ENCODE peak calls at places on chromosomes 6 and 20, in nine cellular contexts. S is left ventricle myocardium inferior, Q is pancreas, Y is GM20000, Z is AG04450, P is H9, E is stomach, X is neural progenitor cell, K is GM13976. F is an unnamed sample.

GRCh38 chr6:85432554-85432953 is 17.3 kb upstream of the NT5E start:
- DNase-seq in Q (no peak), K (no peak), Y (no peak), Z (no peak), S (no peak), P (no peak), X (no peak), E (no peak), F (no peak)

GRCh38 chr6:119446623-119447008 is 97.1 kb upstream of the MAN1A1 start:
- DNase-seq in Q (no peak), S (no peak), Z (peak), P (no peak), Y (no peak), E (peak), X (no peak), K (no peak), F (peak)

GRCh38 chr6:118784641-118785164 is 109.2 kb upstream of the ASF1A start:
- DNase-seq in K (no peak), E (no peak), Y (no peak), Z (no peak), Q (no peak), P (no peak), X (peak), S (peak), F (no peak)

GRCh38 chr6:127302728-127303675 is 36.3 kb downstream of the RNF146 start:
- DNase-seq in Z (no peak), X (peak), K (peak), Q (no peak), E (peak), S (no peak), P (no peak), Y (peak), F (peak)

GRCh38 chr6:105492706-105493673 is 90.1 kb upstream of the PREP start:
- DNase-seq in Z (no peak), P (no peak), X (no peak), Y (peak), S (no peak), Q (no peak), E (no peak), K (peak), F (no peak)

GRCh38 chr20:51460569-51461265 is 81.8 kb downstream of the NFATC2 start:
- DNase-seq in E (no peak), Z (no peak), K (peak), Y (peak), S (no peak), X (no peak), P (no peak), Q (no peak), F (no peak)

GRCh38 chr6:49790340-49790739 is 3.3 kb upstream of the PGK2 start:
- DNase-seq in S (no peak), Q (no peak), P (no peak), Y (no peak), X (no peak), E (no peak), K (no peak), Z (no peak), F (no peak)

GRCh38 chr20:47489448-47489872 is 12.2 kb upstream of the NCOA3 start:
- DNase-seq in S (no peak), Y (no peak), E (no peak), P (no peak), K (no peak), Z (no peak), X (no peak), Q (no peak), F (peak)

GRCh38 chr6:82385961-82386360 is 22.3 kb downstream of the TPBG start:
- DNase-seq in Z (no peak), Y (no peak), X (no peak), Q (no peak), K (no peak), S (no peak), E (no peak), P (no peak), F (no peak)

GRCh38 chr6:40349566-40350192 is 237.5 kb downstream of the LRFN2 start:
- DNase-seq in Q (no peak), Y (no peak), Z (no peak), P (peak), K (no peak), X (no peak), E (no peak), S (no peak), F (no peak)

GRCh38 chr6:125207956-125208355 is 54.4 kb downstream of the TPD52L1 start:
- DNase-seq in S (no peak), Y (no peak), Z (no peak), Q (no peak), K (no peak), P (no peak), X (no peak), E (no peak), F (no peak)

GRCh38 chr20:513429-513828 is 30.2 kb downstream of the CSNK2A1 start:
- DNase-seq in S (no peak), Q (no peak), Y (no peak), X (no peak), E (no peak), K (no peak), Z (no peak), P (no peak), F (no peak)

GRCh38 chr6:156698239-156699016 is 78.8 kb upstream of the ARID1B start:
- DNase-seq in X (peak), S (no peak), P (no peak), E (no peak), Q (no peak), K (peak), Z (no peak), Y (peak), F (peak)

GRCh38 chr6:126767741-126768140 is 350.7 kb upstream of the RSPO3 start:
- DNase-seq in K (no peak), Z (no peak), E (no peak), Q (no peak), X (no peak), Y (no peak), S (no peak), P (no peak), F (no peak)

GRCh38 chr6:105207524-105208269 is 27.9 kb upstream of the POPDC3 start:
- DNase-seq in X (no peak), S (no peak), Y (no peak), K (no peak), Z (no peak), P (no peak), Q (no peak), E (no peak), F (no peak)

GRCh38 chr6:44666324-44666723 is 278.8 kb downstream of the CDC5L start:
- DNase-seq in K (no peak), P (peak), E (no peak), X (no peak), Z (no peak), S (no peak), Q (no peak), Y (no peak), F (no peak)

GRCh38 chr6:107957165-107957908 is 671 bp downstream of the SEC63 start:
- DNase-seq in Z (peak), K (peak), X (peak), P (peak), Y (peak), E (peak), Q (peak), S (peak), F (peak)

GRCh38 chr6:63249875-63250482 is 38.7 kb downstream of the FKBP1C start:
- DNase-seq in K (no peak), E (no peak), P (no peak), X (no peak), Y (no peak), S (no peak), Q (no peak), Z (no peak), F (no peak)

GRCh38 chr6:63245420-63245819 is 34.2 kb downstream of the FKBP1C start:
- DNase-seq in E (no peak), S (no peak), Q (no peak), K (no peak), P (no peak), Y (no peak), Z (no peak), X (no peak), F (no peak)

GRCh38 chr6:63245908-63246307 is 34.6 kb downstream of the FKBP1C start:
- DNase-seq in K (no peak), P (peak), X (peak), E (no peak), S (no peak), Q (no peak), Z (no peak), Y (no peak), F (no peak)
- TF ChIP-seq CTCF in K (no peak), P (peak), X (peak), E (no peak), S (no peak), Q (no peak), Z (no peak), Y (no peak), F (no peak)

DNA sequence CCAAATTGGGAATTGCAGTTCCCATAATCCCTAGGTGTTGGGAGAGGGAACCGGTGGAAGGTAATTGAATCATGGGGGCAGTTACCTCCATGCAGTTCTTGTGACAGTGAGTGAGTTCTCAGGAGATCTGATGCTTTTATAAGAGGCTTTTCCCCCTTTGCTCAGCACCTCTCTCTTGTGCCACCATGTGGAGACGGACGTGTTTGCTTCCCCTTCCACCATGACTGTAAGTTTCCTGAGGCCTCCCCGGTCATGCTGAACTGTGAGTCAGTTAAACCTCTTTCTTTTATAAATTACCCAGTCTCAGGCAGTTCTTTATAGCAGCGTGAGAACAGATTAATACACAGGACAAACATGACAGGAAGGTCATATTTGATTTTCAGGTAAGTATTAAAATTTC is 25.3 kb upstream of the HECA start:
- DNase-seq in P (peak), Z (no peak), K (no peak), S (no peak), E (no peak), Q (no peak), Y (no peak), X (peak), F (no peak)
- TF ChIP-seq CTCF in P (peak), Z (peak), K (peak), S (peak), E (no peak), Q (no peak), Y (peak), X (peak), F (no peak)

GRCh38 chr6:142045380-142046270 is 87.1 kb upstream of the GJE1 start:
- DNase-seq in E (no peak), Q (no peak), X (no peak), P (no peak), S (no peak), K (no peak), Y (no peak), Z (no peak), F (no peak)
- TF ChIP-seq CTCF in E (no peak), Q (no peak), X (peak), P (no peak), S (no peak), K (no peak), Y (no peak), Z (peak), F (no peak)

DNA sequence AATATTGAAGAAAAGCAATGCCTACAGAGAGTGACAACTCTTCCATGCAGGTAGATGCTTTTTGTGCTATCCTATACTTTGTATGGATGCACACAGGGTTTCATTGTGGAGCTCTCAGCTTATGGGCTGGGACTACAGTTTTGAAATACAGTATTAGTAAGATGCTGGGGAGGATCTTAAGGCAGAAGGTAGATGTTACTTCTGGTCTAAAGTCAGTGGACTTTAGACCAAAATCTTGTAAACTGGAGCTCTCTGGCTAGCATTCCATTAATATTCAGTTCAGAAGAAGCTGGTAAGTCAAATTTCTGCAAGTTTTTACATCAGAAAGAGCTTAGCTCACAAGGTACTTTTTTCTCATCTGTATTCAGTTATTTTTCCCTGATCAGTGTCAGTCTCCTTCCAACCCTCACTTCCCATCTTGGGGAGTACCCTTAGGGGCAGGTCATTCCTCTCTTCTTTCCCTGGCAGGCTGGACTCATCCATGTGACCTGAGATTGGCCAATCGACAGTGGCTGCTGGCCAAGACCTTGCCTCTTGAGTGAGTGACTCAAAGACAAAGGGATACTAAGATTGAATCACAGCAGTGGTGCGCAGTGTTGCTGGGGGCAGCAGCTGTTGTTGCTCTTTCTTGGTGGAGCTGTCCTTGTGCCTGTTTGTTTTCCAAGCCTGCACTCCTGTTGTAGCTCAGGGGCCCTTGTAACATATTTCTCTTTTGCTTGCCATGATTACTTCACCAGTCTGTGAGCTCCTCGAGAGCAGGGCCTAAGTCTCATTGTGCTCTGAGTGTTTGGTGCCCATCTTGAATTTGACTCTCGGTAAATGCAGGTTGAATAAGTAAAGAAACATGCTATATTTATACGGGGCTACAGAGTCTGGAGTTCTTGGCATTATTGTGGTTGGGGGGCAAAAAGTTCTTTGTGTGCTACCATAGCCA is 2.8 kb upstream of the PHF20 start:
- DNase-seq in Z (peak), E (peak), Y (peak), K (peak), P (peak), X (peak), Q (peak), S (peak), F (peak)
- TF ChIP-seq CTCF in Z (no peak), E (no peak), Y (no peak), K (no peak), P (no peak), X (no peak), Q (no peak), S (no peak), F (no peak)

DNA sequence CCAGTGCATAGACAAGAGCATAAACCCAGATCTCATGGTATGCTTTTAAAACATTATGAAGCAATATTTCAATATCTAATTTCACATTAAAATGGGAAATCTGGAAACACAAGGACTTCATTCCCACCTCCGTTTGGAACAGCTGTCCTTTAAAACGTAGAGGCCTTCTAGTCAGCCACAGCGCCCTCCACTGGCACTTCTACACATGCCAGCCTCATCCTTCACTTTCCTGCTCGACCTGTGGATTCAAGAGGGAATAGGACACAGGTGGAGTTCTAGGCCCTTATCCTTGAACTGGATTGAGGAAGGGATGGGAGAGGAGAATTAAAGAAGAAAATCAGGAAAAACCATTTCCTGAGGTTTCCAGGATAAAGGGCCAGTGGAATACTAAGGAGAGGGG is 85.6 kb downstream of the LYRM4 start:
- DNase-seq in Q (no peak), P (peak), K (no peak), X (peak), Z (no peak), Y (peak), S (no peak), E (no peak), F (no peak)
- TF ChIP-seq CTCF in Q (no peak), P (peak), K (peak), X (peak), Z (peak), Y (peak), S (peak), E (no peak), F (no peak)

GRCh38 chr20:20567712-20568111 is 144.7 kb downstream of the RALGAPA2 start:
- DNase-seq in S (no peak), E (no peak), P (no peak), X (no peak), Q (no peak), K (no peak), Z (no peak), Y (no peak), F (no peak)

GRCh38 chr20:20573797-20574196 is 138.6 kb downstream of the RALGAPA2 start:
- DNase-seq in S (no peak), Y (no peak), Q (no peak), Z (no peak), E (no peak), K (no peak), X (no peak), P (no peak), F (no peak)

GRCh38 chr20:20568604-20569205 is 143.7 kb downstream of the RALGAPA2 start:
- DNase-seq in E (no peak), Y (peak), X (peak), Q (no peak), S (no peak), Z (no peak), P (no peak), K (peak), F (no peak)

GRCh38 chr20:20566523-20566922 is 145.9 kb downstream of the RALGAPA2 start:
- DNase-seq in S (no peak), Q (no peak), P (no peak), K (no peak), E (no peak), X (no peak), Y (no peak), Z (no peak), F (no peak)

GRCh38 chr20:20571068-20571780 is 141.2 kb downstream of the RALGAPA2 start:
- DNase-seq in Y (no peak), X (no peak), K (no peak), P (no peak), S (no peak), Z (no peak), E (no peak), Q (no peak), F (no peak)
- TF ChIP-seq CTCF in Y (no peak), X (no peak), K (no peak), P (no peak), S (no peak), Z (no peak), E (no peak), Q (no peak), F (no peak)

GRCh38 chr6:53651149-53651763 is 14.3 kb downstream of the KLHL31 start:
- DNase-seq in S (no peak), P (peak), Q (no peak), Y (peak), Z (peak), X (peak), E (peak), K (peak), F (peak)

GRCh38 chr6:53654745-53655240 is 10.8 kb downstream of the KLHL31 start:
- DNase-seq in Z (no peak), Q (no peak), E (no peak), K (no peak), S (no peak), P (no peak), X (no peak), Y (no peak), F (no peak)

GRCh38 chr6:53647437-53648094 is 18.0 kb downstream of the KLHL31 start:
- DNase-seq in Q (no peak), X (no peak), Y (peak), Z (no peak), K (peak), E (no peak), S (no peak), P (no peak), F (peak)

GRCh38 chr6:53648571-53648970 is 17.0 kb downstream of the KLHL31 start:
- DNase-seq in P (no peak), Z (no peak), E (no peak), K (no peak), S (no peak), X (no peak), Y (no peak), Q (no peak), F (no peak)

GRCh38 chr6:53651764-53652401 is 13.7 kb downstream of the KLHL31 start:
- DNase-seq in S (peak), X (peak), P (peak), Y (peak), Z (no peak), E (peak), Q (peak), K (peak), F (peak)
- TF ChIP-seq CTCF in S (peak), X (peak), P (peak), Y (no peak), Z (peak), E (peak), Q (peak), K (peak), F (peak)